ENCODE peak calls at places on chromosomes 13 and 19, in seven cellular contexts. C, E, K, Y, B, T and D are unnamed samples.

GRCh38 chr13:98252931-98253470 is 75.9 kb upstream of the RNF113B start:
- DNase-seq in E (peak; percentile 70), B (no peak), T (no peak), C (no peak), Y (no peak), K (peak; percentile 78), D (no peak)

GRCh38 chr19:33866696-33867095 is 70.0 kb downstream of the KCTD15 start:
- DNase-seq in E (no peak), C (no peak), Y (no peak), T (no peak), K (no peak), B (no peak), D (no peak)

GRCh38 chr19:566403-566802 is 6.0 kb upstream of the BSG start:
- DNase-seq in C (no peak), B (no peak), K (no peak), Y (no peak), E (peak; percentile 81), T (no peak), D (peak; percentile 92)

GRCh38 chr19:32313866-32314265 is 31.5 kb upstream of the ZNF507 start:
- DNase-seq in C (no peak), Y (no peak), T (no peak), K (no peak), B (no peak), E (no peak), D (no peak)

GRCh38 chr19:18475004-18475453 is 37.1 kb upstream of the ISYNA1 start:
- DNase-seq in B (no peak), C (no peak), K (no peak), E (no peak), T (no peak), Y (no peak), D (no peak)

GRCh38 chr13:114115796-114116195 is 16.6 kb downstream of the RASA3 start:
- DNase-seq in T (no peak), Y (no peak), E (no peak), C (no peak), K (no peak), B (no peak), D (no peak)

GRCh38 chr19:14561832-14562351 is 10.0 kb downstream of the NDUFB7 start:
- DNase-seq in C (no peak), K (no peak), T (peak; percentile 51), Y (no peak), E (no peak), B (peak; percentile 22), D (no peak)

GRCh38 chr19:16418597-16418962 is 53.2 kb downstream of the EPS15L1 start:
- DNase-seq in B (no peak), E (no peak), C (no peak), K (no peak), Y (no peak), T (no peak), D (no peak)

GRCh38 chr19:47520839-47521238 is 6.0 kb upstream of the NAPA start:
- DNase-seq in C (no peak), B (peak; percentile 12), K (no peak), Y (no peak), T (no peak), E (no peak), D (no peak)

GRCh38 chr13:107462501-107462900 is 752.8 kb downstream of the LIG4 start:
- DNase-seq in T (no peak), K (no peak), Y (no peak), C (no peak), B (no peak), E (no peak), D (no peak)

GRCh38 chr19:12840091-12841079 is 2.1 kb downstream of the MAST1 start:
- DNase-seq in B (peak; percentile 87), K (peak; percentile 40), C (peak; percentile 59), T (peak; percentile 7), Y (no peak), E (no peak), D (peak; percentile 60)